ENCODE peak calls at places on chromosome 18, in four cellular contexts. D is A549; U is D341Med; S is activated CD4-positive, alpha-beta T cell treated with anti-CD3 and anti-CD28 coated beads for 24 hours. C is an unnamed sample.
A peak's percentile ranks its signal among the peaks of the same experiment; 100 is the strongest.

GRCh38 chr18:29156531-29156930 is 979.6 kb upstream of the CDH2 start:
- DNase-seq in D (no peak), U (no peak), S (no peak), C (no peak)

GRCh38 chr18:27778441-27778840 is 398.5 kb downstream of the CDH2 start:
- DNase-seq in D (peak; percentile 6), U (no peak), S (no peak), C (no peak)

GRCh38 chr18:9884090-9884489 is 1.7 kb upstream of the TXNDC2 start:
- DNase-seq in D (no peak), U (no peak), S (no peak), C (no peak)

GRCh38 chr18:63182861-63183260 is 136.7 kb downstream of the BCL2 start:
- DNase-seq in D (no peak), U (no peak), S (no peak), C (no peak)

GRCh38 chr18:45517181-45517741 is 98.0 kb upstream of the SLC14A2 start:
- DNase-seq in D (no peak), U (no peak), S (no peak), C (peak; percentile 18)

GRCh38 chr18:13443546-13443945 is 225.0 kb downstream of the LDLRAD4 start:
- DNase-seq in D (no peak), U (no peak), S (no peak), C (no peak)

GRCh38 chr18:774811-775210 is 37.2 kb downstream of the YES1 start:
- DNase-seq in D (no peak), U (no peak), S (no peak), C (no peak)

GRCh38 chr18:74840492-74841167 is 243.0 kb downstream of the ZNF407 start:
- DNase-seq in D (peak; percentile 51), U (no peak), S (no peak), C (peak; percentile 42)

GRCh38 chr18:44733069-44733753 is 52.5 kb downstream of the SETBP1 start:
- DNase-seq in D (peak; percentile 17), U (no peak), S (peak; percentile 18), C (peak; percentile 73)

GRCh38 chr18:76801567-76802505 is 20.5 kb upstream of the ZNF236 start:
- DNase-seq in D (peak; percentile 49), U (peak; percentile 97), S (no peak), C (no peak)

GRCh38 chr18:8478166-8478967 is 130.9 kb upstream of the RAB12 start:
- DNase-seq in D (peak; percentile 51), U (peak; percentile 87), S (peak; percentile 43), C (no peak)

GRCh38 chr18:11324510-11324909 is 175.1 kb upstream of the PIEZO2 start:
- DNase-seq in D (no peak), U (no peak), S (no peak), C (no peak)

GRCh38 chr18:37419272-37419671 is 146.3 kb downstream of the CELF4 start:
- DNase-seq in D (peak; percentile 42), U (no peak), S (no peak), C (peak; percentile 47)

GRCh38 chr18:62164855-62165487 is 21.9 kb downstream of the PIGN start:
- DNase-seq in D (no peak), U (no peak), S (no peak), C (no peak)

GRCh38 chr18:60485207-60485606 is 112.6 kb upstream of the MC4R start:
- DNase-seq in D (no peak), U (no peak), S (no peak), C (no peak)

GRCh38 chr18:14917311-14917710 is 169.3 kb downstream of the ANKRD30B start:
- DNase-seq in D (no peak), U (peak; percentile 9), S (no peak), C (no peak)

GRCh38 chr18:58993260-58993659 is 128.6 kb downstream of the ZNF532 start:
- DNase-seq in D (peak; percentile 83), U (no peak), S (no peak), C (peak; percentile 85)

GRCh38 chr18:48994044-48994651 is 43.4 kb upstream of the SMAD7 start:
- DNase-seq in D (peak; percentile 58), U (no peak), S (no peak), C (peak; percentile 89)

GRCh38 chr18:77057043-77057442 is 75.5 kb downstream of the MBP start:
- DNase-seq in D (no peak), U (no peak), S (no peak), C (no peak)

GRCh38 chr18:55779711-55780590 is 192.0 kb upstream of the TCF4 start:
- DNase-seq in D (no peak), U (peak; percentile 76), S (no peak), C (no peak)

GRCh38 chr18:76823574-76823973 is 1.2 kb downstream of the ZNF236 start:
- DNase-seq in D (peak; percentile 50), U (peak; percentile 60), S (no peak), C (no peak)

GRCh38 chr18:8771930-8772329 is 66.6 kb downstream of the MTCL1 start:
- DNase-seq in D (no peak), U (no peak), S (no peak), C (no peak)

GRCh38 chr18:74540689-74541421 is 6.6 kb downstream of the CNDP1 start:
- DNase-seq in D (no peak), U (no peak), S (no peak), C (no peak)

GRCh38 chr18:61995547-61996062 is 102.8 kb upstream of the RNF152 start:
- DNase-seq in D (no peak), U (no peak), S (no peak), C (no peak)